ENCODE peak calls at places on chromosomes 1 and 21, in nine cellular contexts. G, I, T, H, W, D, A, P and Z are unnamed samples.

GRCh38 chr1:86548863-86549262 is 2.0 kb downstream of the CLCA4 start:
- DNase-seq in D (no peak), A (no peak), T (no peak), P (no peak), G (no peak), W (no peak), I (no peak), H (no peak), Z (no peak)

GRCh38 chr1:27074175-27074780 is 61.6 kb upstream of the TENT5B start:
- DNase-seq in T (peak), D (peak), A (peak), P (peak), H (peak), W (no peak), I (no peak), G (no peak), Z (no peak)

GRCh38 chr1:109931189-109931672 is 20.6 kb downstream of the CSF1 start:
- DNase-seq in W (no peak), D (peak), H (no peak), T (peak), A (peak), G (peak), I (peak), P (peak), Z (peak)

GRCh38 chr21:38301321-38302214 is 44.8 kb downstream of the KCNJ15 start:
- DNase-seq in A (no peak), P (no peak), T (no peak), I (no peak), H (no peak), G (no peak), D (no peak), W (no peak), Z (no peak)

GRCh38 chr1:24329797-24330543 is 10.8 kb downstream of the GRHL3 start:
- DNase-seq in G (no peak), D (peak), T (no peak), P (no peak), H (no peak), W (no peak), A (no peak), I (no peak), Z (no peak)

GRCh38 chr1:183023146-183023600 is at the start of gene LAMC1:
- DNase-seq in W (peak), I (peak), H (peak), A (peak), T (peak), G (no peak), D (peak), P (peak), Z (peak)

GRCh38 chr1:109466440-109467300 is at the start of gene SYPL2:
- DNase-seq in H (no peak), W (no peak), T (peak), A (peak), D (peak), G (no peak), P (no peak), I (peak), Z (no peak)

GRCh38 chr1:108691128-108691885 is 803 bp upstream of the PRPF38B start:
- DNase-seq in T (peak), I (no peak), H (no peak), W (no peak), P (no peak), A (no peak), G (no peak), D (peak), Z (peak)

GRCh38 chr1:21944261-21945074 is 7.4 kb upstream of the HSPG2 start:
- DNase-seq in P (no peak), D (no peak), G (no peak), W (no peak), I (no peak), A (no peak), H (no peak), T (no peak), Z (no peak)

GRCh38 chr1:1162597-1163537 is 10.8 kb upstream of the TTLL10 start:
- DNase-seq in P (no peak), W (no peak), H (no peak), T (no peak), A (no peak), I (peak), G (peak), D (no peak), Z (no peak)

GRCh38 chr1:58290685-58291372 is 255.7 kb downstream of the OMA1 start:
- DNase-seq in D (peak), I (no peak), A (peak), W (no peak), G (no peak), T (no peak), H (no peak), P (peak), Z (no peak)

GRCh38 chr1:36956570-36956969 is 77.7 kb downstream of the GRIK3 start:
- DNase-seq in T (no peak), W (no peak), A (no peak), I (no peak), D (no peak), H (no peak), G (no peak), P (no peak), Z (no peak)

GRCh38 chr1:247936415-247936814 is 11.7 kb downstream of the OR2AJ1 start:
- DNase-seq in T (no peak), D (no peak), P (peak), A (no peak), W (no peak), G (no peak), H (no peak), I (no peak), Z (no peak)

GRCh38 chr1:246647113-246647512 is 77.1 kb upstream of the SCCPDH start:
- DNase-seq in D (peak), G (no peak), P (peak), T (peak), H (no peak), A (peak), W (no peak), I (no peak), Z (peak)

GRCh38 chr1:154989195-154989860 is 4.1 kb upstream of the LENEP start:
- DNase-seq in A (no peak), P (no peak), G (no peak), T (no peak), W (no peak), I (no peak), H (no peak), D (no peak), Z (no peak)

GRCh38 chr1:222240536-222241181 is 307.2 kb downstream of the HHIPL2 start:
- DNase-seq in A (no peak), I (no peak), W (no peak), D (peak), P (no peak), G (no peak), T (peak), H (peak), Z (peak)

GRCh38 chr1:76082084-76082483 is 7.5 kb downstream of the ST6GALNAC3 start:
- DNase-seq in A (no peak), W (no peak), P (no peak), I (no peak), G (no peak), T (no peak), D (no peak), H (no peak), Z (no peak)

GRCh38 chr1:177429234-177429633 is 258.5 kb downstream of the BRINP2 start:
- DNase-seq in T (no peak), W (no peak), G (no peak), A (no peak), H (no peak), D (no peak), P (no peak), I (no peak), Z (no peak)

GRCh38 chr1:69710484-69710883 is 142.8 kb downstream of the LRRC7 start:
- DNase-seq in D (no peak), G (no peak), T (no peak), H (no peak), W (no peak), I (no peak), P (no peak), A (no peak), Z (no peak)

GRCh38 chr1:153776352-153776751 is 1.1 kb downstream of the SLC27A3 start:
- DNase-seq in I (no peak), W (no peak), G (no peak), H (no peak), D (no peak), P (no peak), T (no peak), A (no peak), Z (no peak)

GRCh38 chr1:153774780-153775431 is at the start of gene SLC27A3:
- DNase-seq in I (peak), A (peak), T (peak), H (peak), G (peak), D (no peak), P (no peak), W (peak), Z (peak)

GRCh38 chr1:153776971-153777370 is 1.8 kb downstream of the SLC27A3 start:
- DNase-seq in G (no peak), T (no peak), D (no peak), P (no peak), W (no peak), H (no peak), A (no peak), I (no peak), Z (no peak)

GRCh38 chr1:153774036-153774435 is 1.2 kb upstream of the SLC27A3 start:
- DNase-seq in H (no peak), T (no peak), A (no peak), I (no peak), P (peak), D (no peak), G (no peak), W (no peak), Z (no peak)

DNA sequence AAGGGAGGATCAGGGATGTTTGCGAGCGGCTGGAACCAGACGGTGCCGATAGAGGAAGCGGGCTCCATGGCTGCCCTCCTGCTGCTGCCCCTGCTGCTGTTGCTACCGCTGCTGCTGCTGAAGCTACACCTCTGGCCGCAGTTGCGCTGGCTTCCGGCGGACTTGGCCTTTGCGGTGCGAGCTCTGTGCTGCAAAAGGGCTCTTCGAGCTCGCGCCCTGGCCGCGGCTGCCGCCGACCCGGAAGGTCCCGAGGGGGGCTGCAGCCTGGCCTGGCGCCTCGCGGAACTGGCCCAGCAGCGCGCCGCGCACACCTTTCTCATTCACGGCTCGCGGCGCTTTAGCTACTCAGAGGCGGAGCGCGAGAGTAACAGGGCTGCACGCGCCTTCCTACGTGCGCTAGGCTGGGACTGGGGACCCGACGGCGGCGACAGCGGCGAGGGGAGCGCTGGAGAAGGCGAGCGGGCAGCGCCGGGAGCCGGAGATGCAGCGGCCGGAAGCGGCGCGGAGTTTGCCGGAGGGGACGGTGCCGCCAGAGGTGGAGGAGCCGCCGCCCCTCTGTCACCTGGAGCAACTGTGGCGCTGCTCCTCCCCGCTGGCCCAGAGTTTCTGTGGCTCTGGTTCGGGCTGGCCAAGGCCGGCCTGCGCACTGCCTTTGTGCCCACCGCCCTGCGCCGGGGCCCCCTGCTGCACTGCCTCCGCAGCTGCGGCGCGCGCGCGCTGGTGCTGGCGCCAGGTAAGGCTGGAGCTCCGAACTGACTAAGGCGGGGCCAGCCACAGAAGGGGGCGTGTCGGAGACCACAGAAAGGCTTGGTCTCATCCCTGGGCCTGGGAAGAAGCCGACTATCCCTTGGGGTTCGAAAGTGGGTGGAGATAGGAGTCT is 465 bp downstream of the SLC27A3 start:
- DNase-seq in A (peak), I (peak), T (no peak), W (peak), G (peak), P (peak), D (peak), H (no peak), Z (peak)
- TF ChIP-seq POLR2A in A (peak), I (no peak), T (no peak), W (no peak), G (peak), P (peak), D (no peak), H (no peak), Z (no peak)

DNA sequence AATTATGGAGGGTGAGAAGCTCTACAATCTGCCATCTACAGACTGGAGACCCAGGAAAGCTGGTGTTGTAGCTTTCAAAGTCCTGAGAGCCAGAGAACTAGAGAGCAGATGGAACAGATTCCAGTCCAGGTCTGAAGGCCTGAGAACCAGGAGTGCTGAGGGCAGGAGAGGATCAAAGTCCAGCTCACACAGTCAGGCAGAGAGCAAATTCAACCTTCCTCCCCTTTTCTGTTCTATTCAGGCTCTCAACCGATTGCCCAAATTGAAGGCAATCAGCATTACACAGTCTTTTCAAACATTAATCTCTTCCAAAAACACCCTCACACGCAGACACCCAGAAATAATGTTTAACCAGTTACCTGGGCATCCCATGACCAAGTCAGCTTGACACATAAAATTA is 2.5 kb upstream of the TMPRSS2 start:
- DNase-seq in T (no peak), H (no peak), G (no peak), A (no peak), I (no peak), W (no peak), D (no peak), P (no peak), Z (no peak)
- TF ChIP-seq POLR2A in T (no peak), H (no peak), G (no peak), A (no peak), I (no peak), W (no peak), D (no peak), P (no peak), Z (no peak)

GRCh38 chr1:156726549-156727226 is 1.6 kb upstream of the METTL25B start:
- DNase-seq in T (peak), W (no peak), I (peak), P (peak), G (peak), D (peak), A (peak), H (no peak), Z (peak)

GRCh38 chr1:156725683-156726280 is 2.5 kb upstream of the METTL25B start:
- DNase-seq in W (peak), T (peak), A (peak), P (peak), I (peak), H (peak), G (peak), D (peak), Z (peak)

GRCh38 chr1:156727492-156727891 is 777 bp upstream of the METTL25B start:
- DNase-seq in H (no peak), P (no peak), W (no peak), D (no peak), I (no peak), A (no peak), G (no peak), T (no peak), Z (no peak)

DNA sequence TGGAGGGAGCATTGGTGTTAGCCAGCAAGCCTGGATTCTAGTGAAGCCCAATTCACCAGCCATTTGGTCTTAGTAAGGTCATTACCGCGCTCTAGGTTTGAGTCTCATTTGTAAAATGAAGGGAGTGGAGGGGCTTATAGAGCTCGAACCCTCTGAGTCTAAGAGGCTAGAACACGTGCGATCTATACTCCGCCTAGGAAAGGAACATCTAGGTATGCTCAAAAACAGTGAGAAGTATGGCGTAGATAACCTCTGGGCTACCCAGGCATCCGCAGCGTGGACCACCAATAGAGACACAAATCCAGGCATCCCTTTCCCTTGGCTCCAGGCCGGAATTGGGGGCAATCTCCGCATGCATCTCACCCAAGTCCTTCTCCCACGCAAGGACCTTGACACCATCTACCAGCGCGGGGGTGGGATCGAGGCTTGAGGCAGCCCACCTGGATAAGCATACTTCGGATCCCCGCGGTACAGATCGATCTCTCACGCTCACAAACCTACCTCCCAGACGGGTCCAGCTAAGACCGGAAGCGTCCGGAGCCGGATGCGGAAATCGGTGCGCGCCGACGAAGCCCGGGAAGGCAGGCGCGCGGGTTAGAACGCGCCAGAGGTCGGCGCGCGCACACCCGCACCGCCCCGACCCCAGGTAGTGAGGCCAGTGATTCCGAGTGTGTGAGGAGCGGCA is at the start of gene METTL25B:
- DNase-seq in H (peak), G (no peak), P (peak), I (peak), W (peak), A (peak), T (peak), D (peak), Z (peak)
- TF ChIP-seq POLR2A in H (peak), G (no peak), P (peak), I (peak), W (no peak), A (no peak), T (peak), D (no peak), Z (peak)

GRCh38 chr1:84480658-84481057 is 1.6 kb downstream of the RPF1 start:
- DNase-seq in T (no peak), W (no peak), I (no peak), A (no peak), P (no peak), D (no peak), G (no peak), H (no peak), Z (no peak)

GRCh38 chr1:84481317-84481716 is 2.3 kb downstream of the RPF1 start:
- DNase-seq in W (no peak), G (no peak), I (no peak), H (no peak), T (peak), D (no peak), A (no peak), P (no peak), Z (peak)

GRCh38 chr1:84479998-84480397 is 932 bp downstream of the RPF1 start:
- DNase-seq in H (no peak), T (peak), P (peak), A (no peak), W (no peak), I (no peak), D (peak), G (no peak), Z (peak)

GRCh38 chr1:84476225-84476624 is 2.8 kb upstream of the RPF1 start:
- DNase-seq in D (no peak), W (no peak), H (no peak), A (no peak), I (no peak), T (no peak), G (no peak), P (no peak), Z (no peak)

GRCh38 chr1:84478876-84479868 is at the start of gene RPF1:
- DNase-seq in P (peak), W (peak), T (peak), H (peak), G (peak), I (peak), D (peak), A (peak), Z (peak)
- TF ChIP-seq POLR2A in P (peak), W (peak), T (peak), H (peak), G (peak), I (no peak), D (peak), A (peak), Z (peak)

DNA sequence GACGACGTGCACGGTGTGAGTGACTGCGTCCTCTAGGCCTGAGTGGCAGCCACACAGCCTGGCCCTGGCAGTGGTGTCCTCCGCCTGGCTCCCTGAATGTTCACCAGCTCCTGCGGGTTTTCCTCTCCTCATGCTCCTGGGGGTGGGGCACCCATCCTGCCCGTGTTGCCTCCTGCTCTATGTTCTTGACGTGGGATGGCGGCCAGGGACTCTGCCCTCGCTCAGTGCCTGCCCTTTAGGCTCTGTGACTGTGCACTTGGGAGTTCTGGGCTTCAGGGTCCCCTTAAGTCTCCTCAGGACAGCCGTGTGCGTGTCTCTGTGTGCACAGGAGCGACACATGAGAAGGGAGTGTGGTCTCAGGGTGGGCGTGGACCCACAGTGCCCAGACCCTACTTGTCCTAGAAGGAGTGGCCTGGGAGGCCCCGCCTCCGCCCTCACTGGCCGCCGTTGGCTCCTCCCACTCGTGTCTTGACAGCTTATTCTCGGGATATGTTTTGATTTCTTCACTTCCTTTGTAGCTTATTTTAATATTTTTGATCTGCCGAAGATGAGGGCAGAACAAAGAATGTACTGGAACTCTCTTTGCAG is 3.6 kb downstream of the SKI start:
- DNase-seq in T (peak), H (no peak), I (peak), A (peak), P (peak), G (no peak), D (peak), W (no peak), Z (peak)
- TF ChIP-seq POLR2A in T (no peak), H (no peak), I (no peak), A (peak), P (no peak), G (no peak), D (no peak), W (no peak), Z (no peak)